ENCODE peak calls at places on chromosome 7, in five cellular contexts. I is Calu3; P is activated CD8-positive, alpha-beta memory T cell treated with anti-CD3 and anti-CD28 coated beads, Interleukin-2, amount 50 U/mL, for 48 hours; B is osteoblast; T is NCI-H1930. E is an unnamed sample.

GRCh38 chr7:375491-375821 is 85.5 kb downstream of the FOXL3 start:
- DNase-seq in I (no peak), P (no peak), B (peak), T (no peak), E (no peak)

GRCh38 chr7:18693401-18693800 is 197.9 kb downstream of the HDAC9 start:
- DNase-seq in I (peak), P (no peak), B (peak), T (no peak), E (no peak)

GRCh38 chr7:94182066-94182465 is 177.9 kb upstream of the BET1 start:
- DNase-seq in I (peak), P (no peak), B (peak), T (no peak), E (no peak)

GRCh38 chr7:152858761-152859160 is 99.2 kb downstream of the ACTR3B start:
- DNase-seq in I (no peak), P (no peak), B (no peak), T (no peak), E (no peak)

GRCh38 chr7:146892151-146892550 is 775.5 kb downstream of the CNTNAP2 start:
- DNase-seq in I (no peak), P (no peak), B (no peak), T (no peak), E (no peak)

GRCh38 chr7:75869776-75870379 is 9.0 kb upstream of the RHBDD2 start:
- DNase-seq in I (no peak), P (no peak), B (no peak), T (no peak), E (no peak)

GRCh38 chr7:134320201-134320600 is 3.5 kb upstream of the SLC35B4 start:
- DNase-seq in I (no peak), P (no peak), B (no peak), T (no peak), E (no peak)

GRCh38 chr7:117480978-117481377 is 1.2 kb downstream of the CFTR start:
- DNase-seq in I (peak), P (no peak), B (no peak), T (no peak), E (no peak)

GRCh38 chr7:23246540-23246939 is at the start of gene GPNMB:
- DNase-seq in I (peak), P (no peak), B (peak), T (no peak), E (no peak)

GRCh38 chr7:43584200-43584586 is 1.3 kb downstream of the STK17A start:
- DNase-seq in I (peak), P (no peak), B (no peak), T (no peak), E (no peak)

GRCh38 chr7:2431260-2431867 is 28.0 kb downstream of the CHST12 start:
- DNase-seq in I (peak), P (peak), B (peak), T (no peak), E (no peak)

GRCh38 chr7:44375236-44375699 is 49.9 kb upstream of the CAMK2B start:
- DNase-seq in I (peak), P (no peak), B (no peak), T (no peak), E (no peak)

GRCh38 chr7:66609176-66609575 is 19.5 kb upstream of the KCTD7 start:
- DNase-seq in I (no peak), P (no peak), B (no peak), T (no peak), E (no peak)

GRCh38 chr7:73774923-73775322 is 4.9 kb upstream of the CLDN3 start:
- DNase-seq in I (no peak), P (no peak), B (no peak), T (no peak), E (no peak)

GRCh38 chr7:152202056-152202455 is 176.6 kb downstream of the GALNT11 start:
- DNase-seq in I (no peak), P (no peak), B (peak), T (no peak), E (no peak)

GRCh38 chr7:80410081-80410480 is 101.8 kb downstream of the GNAT3 start:
- DNase-seq in I (no peak), P (no peak), B (peak), T (no peak), E (no peak)

GRCh38 chr7:33814958-33815735 is 90.2 kb upstream of the BMPER start:
- DNase-seq in I (no peak), P (no peak), B (no peak), T (no peak), E (no peak)

GRCh38 chr7:42315631-42316030 is 78.6 kb upstream of the GLI3 start:
- DNase-seq in I (no peak), P (no peak), B (peak), T (no peak), E (no peak)

GRCh38 chr7:101138149-101138870 is 11.4 kb downstream of the SERPINE1 start:
- DNase-seq in I (peak), P (peak), B (peak), T (peak), E (peak)

GRCh38 chr7:141312828-141313521 is 238.2 kb upstream of the AGK start:
- DNase-seq in I (no peak), P (no peak), B (no peak), T (no peak), E (no peak)

GRCh38 chr7:92200791-92201190 is 21.8 kb upstream of the LRRD1 start:
- DNase-seq in I (no peak), P (no peak), B (no peak), T (no peak), E (no peak)

GRCh38 chr7:63028376-63029206 is 970.1 kb upstream of the ZNF722 start:
- DNase-seq in I (no peak), P (no peak), B (no peak), T (no peak), E (no peak)

GRCh38 chr7:93890464-93891068 is at the start of gene TFPI2:
- DNase-seq in I (peak), P (peak), B (peak), T (no peak), E (no peak)

GRCh38 chr7:1713502-1714484 is 43.7 kb downstream of the ELFN1 start:
- DNase-seq in I (peak), P (no peak), B (peak), T (no peak), E (no peak)

GRCh38 chr7:127534636-127535035 is 50.8 kb downstream of the GCC1 start:
- DNase-seq in I (no peak), P (no peak), B (no peak), T (no peak), E (no peak)

GRCh38 chr7:156308976-156309620 is 331.5 kb upstream of the RNF32 start:
- DNase-seq in I (no peak), P (no peak), B (no peak), T (no peak), E (no peak)

E was measured in NCI-H2081 treated with DMSO at 0.1 percent for 48 hours.